ENCODE peak calls at places on chromosomes 6 and 20, in six cellular contexts. I, U, M, D, F and J are unnamed samples.

GRCh38 chr6:25138024-25138696 is 141.0 kb upstream of the CARMIL1 start:
- DNase-seq in U (peak), M (no peak), D (no peak), F (peak), I (peak), J (peak)

GRCh38 chr20:8244637-8245036 is 112.6 kb downstream of the PLCB1 start:
- DNase-seq in U (no peak), I (no peak), D (no peak), F (no peak), M (no peak), J (no peak)

GRCh38 chr6:148523051-148523450 is 180.4 kb downstream of the SASH1 start:
- DNase-seq in M (no peak), D (no peak), I (no peak), F (no peak), U (no peak), J (no peak)

GRCh38 chr20:56817780-56818675 is 188.9 kb downstream of the TFAP2C start:
- DNase-seq in U (no peak), D (peak), F (no peak), M (no peak), I (no peak), J (no peak)

GRCh38 chr20:63090052-63090451 is 83.3 kb upstream of the BHLHE23 start:
- DNase-seq in D (no peak), M (no peak), I (peak), F (no peak), U (no peak), J (no peak)

GRCh38 chr20:32072168-32072721 is 20.2 kb downstream of the HCK start:
- DNase-seq in I (no peak), F (no peak), U (no peak), M (no peak), D (no peak), J (no peak)

GRCh38 chr6:108844632-108845031 is 3.6 kb upstream of the ARMC2 start:
- DNase-seq in M (no peak), D (no peak), U (no peak), F (no peak), I (no peak), J (no peak)

GRCh38 chr20:24694157-24694726 is 224.8 kb downstream of the SYNDIG1 start:
- DNase-seq in U (no peak), F (no peak), I (peak), D (no peak), M (no peak), J (no peak)

GRCh38 chr20:17457064-17457463 is 74.1 kb downstream of the BFSP1 start:
- DNase-seq in I (no peak), U (no peak), F (no peak), D (no peak), M (no peak), J (no peak)

GRCh38 chr20:46368902-46369268 is 37.5 kb downstream of the ELMO2 start:
- DNase-seq in I (no peak), F (no peak), D (no peak), U (peak), M (no peak), J (no peak)

GRCh38 chr6:79089552-79090404 is 11.7 kb upstream of the PHIP start:
- DNase-seq in U (no peak), M (no peak), F (no peak), D (no peak), I (no peak), J (no peak)

GRCh38 chr6:11609324-11610071 is 71.9 kb downstream of the TMEM170B start:
- DNase-seq in I (no peak), D (peak), M (peak), U (no peak), F (no peak), J (no peak)

GRCh38 chr6:147081210-147081609 is 123.0 kb upstream of the STXBP5 start:
- DNase-seq in F (no peak), M (no peak), D (no peak), I (no peak), U (no peak), J (no peak)

GRCh38 chr6:170176621-170177382 is 114.1 kb downstream of the DLL1 start:
- DNase-seq in I (peak), M (peak), U (no peak), F (no peak), D (no peak), J (no peak)

GRCh38 chr20:47821481-47822100 is 36.3 kb upstream of the SULF2 start:
- DNase-seq in I (peak), F (no peak), M (no peak), D (no peak), U (no peak), J (no peak)

GRCh38 chr6:18536693-18537092 is 149.5 kb downstream of the RNF144B start:
- DNase-seq in U (no peak), D (no peak), M (no peak), F (no peak), I (no peak), J (no peak)

GRCh38 chr6:116680880-116681672 is at the start of gene KPNA5:
- DNase-seq in D (peak), U (peak), F (peak), M (peak), I (peak), J (peak)

GRCh38 chr20:38806855-38807655 is 1.6 kb downstream of the PPP1R16B start:
- DNase-seq in M (peak), D (peak), F (no peak), U (no peak), I (peak), J (peak)

GRCh38 chr6:46251583-46252339 is 81.0 kb upstream of the ENPP5 start:
- DNase-seq in U (no peak), F (no peak), I (no peak), M (no peak), D (no peak), J (no peak)

GRCh38 chr6:161038229-161039003 is 46.8 kb downstream of the MAP3K4 start:
- DNase-seq in D (no peak), F (no peak), I (no peak), U (no peak), M (no peak), J (peak)

GRCh38 chr20:59161626-59162170 is 1.9 kb upstream of the ZNF831 start:
- DNase-seq in F (no peak), M (no peak), U (no peak), D (no peak), I (no peak), J (no peak)

GRCh38 chr20:49888341-49889244 is 26.7 kb downstream of the SPATA2 start:
- DNase-seq in I (peak), M (no peak), D (peak), F (no peak), U (peak), J (peak)

GRCh38 chr20:63456429-63457284 is 15.8 kb downstream of the KCNQ2 start:
- DNase-seq in D (no peak), F (no peak), I (no peak), M (peak), U (no peak), J (no peak)

GRCh38 chr20:11790047-11790446 is 127.6 kb upstream of the BTBD3 start:
- DNase-seq in M (no peak), D (no peak), F (no peak), U (no peak), I (no peak), J (no peak)

GRCh38 chr6:62974452-62974851 is 236.8 kb upstream of the FKBP1C start:
- DNase-seq in I (no peak), F (no peak), M (no peak), D (no peak), U (no peak), J (no peak)

GRCh38 chr20:63465380-63466249 is 6.8 kb downstream of the KCNQ2 start:
- DNase-seq in F (no peak), I (no peak), D (no peak), M (peak), U (no peak), J (no peak)

GRCh38 chr20:22768266-22768665 is 183.9 kb upstream of the FOXA2 start:
- DNase-seq in D (no peak), M (no peak), I (no peak), U (no peak), F (no peak), J (no peak)

GRCh38 chr20:19433371-19434316 is 221.2 kb downstream of the SLC24A3 start:
- DNase-seq in D (no peak), F (no peak), M (no peak), I (no peak), U (no peak), J (no peak)

GRCh38 chr6:56804996-56805395 is 149.9 kb upstream of the BEND6 start:
- DNase-seq in F (no peak), M (no peak), D (no peak), I (no peak), U (no peak), J (no peak)

GRCh38 chr6:56766806-56767178 is 124.1 kb upstream of the DST start:
- DNase-seq in D (no peak), U (no peak), M (no peak), I (no peak), F (no peak), J (no peak)

GRCh38 chr20:2300002-2300401 is 4.2 kb downstream of the TGM3 start:
- DNase-seq in D (no peak), I (no peak), F (no peak), M (no peak), U (no peak), J (no peak)

GRCh38 chr20:33947709-33948295 is 45.9 kb upstream of the RALY start:
- DNase-seq in U (peak), I (no peak), F (peak), D (peak), M (no peak), J (peak)

GRCh38 chr6:72968704-72969103 is 256.6 kb downstream of the KHDC1L start:
- DNase-seq in U (no peak), D (no peak), I (no peak), F (no peak), M (no peak), J (no peak)

GRCh38 chr6:19845271-19846046 is 8.3 kb downstream of the ID4 start:
- DNase-seq in D (no peak), I (no peak), M (no peak), U (no peak), F (no peak), J (no peak)

GRCh38 chr6:110897433-110897832 is 22.8 kb downstream of the AMD1 start:
- DNase-seq in D (no peak), M (no peak), F (no peak), U (peak), I (no peak), J (no peak)
- TF ChIP-seq POLR2AphosphoS5 in D (no peak), M (no peak), F (peak), U (no peak), I (no peak), J (no peak)

GRCh38 chr6:106360410-106360988 is at the start of gene CRYBG1:
- DNase-seq in U (peak), M (peak), F (peak), I (peak), D (peak), J (peak)

GRCh38 chr6:106359989-106360409 is 518 bp upstream of the CRYBG1 start:
- DNase-seq in D (no peak), M (no peak), F (no peak), I (no peak), U (no peak), J (no peak)

GRCh38 chr6:106363401-106364138 is 3.1 kb downstream of the CRYBG1 start:
- DNase-seq in F (no peak), U (no peak), M (no peak), D (no peak), I (no peak), J (no peak)

GRCh38 chr6:106356382-106356781 is 4.1 kb upstream of the CRYBG1 start:
- DNase-seq in U (no peak), I (no peak), M (no peak), D (no peak), F (no peak), J (no peak)

DNA sequence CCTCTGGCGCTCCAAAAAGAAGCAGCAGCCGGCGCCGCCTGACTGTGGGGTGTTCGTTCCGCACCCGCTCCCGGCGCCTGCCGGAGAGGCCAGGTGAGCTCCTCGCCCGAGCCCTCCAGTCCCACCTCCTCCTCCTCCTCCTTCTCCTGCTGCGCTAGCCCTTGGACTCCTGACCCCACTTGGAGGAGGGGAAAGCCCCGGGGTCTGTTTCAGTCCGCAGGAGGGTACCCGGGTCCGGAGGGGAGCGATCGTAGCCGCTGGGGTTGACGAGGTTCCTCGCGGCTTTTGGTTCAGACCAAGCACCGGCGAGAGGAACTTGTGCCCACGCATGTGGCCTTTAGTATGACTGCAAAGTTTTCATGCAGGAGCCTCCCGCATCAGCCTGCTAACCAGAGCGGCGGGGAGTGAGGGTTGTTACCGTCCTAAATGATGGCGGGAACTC is 493 bp downstream of the CRYBG1 start:
- DNase-seq in I (peak), U (peak), M (no peak), F (peak), D (peak), J (peak)
- H3K4me3 ChIP-seq in I (peak), U (no peak), M (peak), F (peak), D (peak), J (peak)

GRCh38 chr6:142822882-142823578 is 121.9 kb downstream of the HIVEP2 start:
- DNase-seq in I (peak), M (no peak), F (no peak), D (peak), U (peak), J (no peak)
- TF ChIP-seq CTCF in I (peak), M (no peak), F (no peak), D (peak), U (peak), J (no peak)

GRCh38 chr6:3033652-3034051 is 34.0 kb downstream of the NQO2 start:
- DNase-seq in I (no peak), M (no peak), U (no peak), F (no peak), D (no peak), J (no peak)
- TF ChIP-seq POLR2AphosphoS5 in I (no peak), M (no peak), U (no peak), F (no peak), D (no peak), J (no peak)

DNA sequence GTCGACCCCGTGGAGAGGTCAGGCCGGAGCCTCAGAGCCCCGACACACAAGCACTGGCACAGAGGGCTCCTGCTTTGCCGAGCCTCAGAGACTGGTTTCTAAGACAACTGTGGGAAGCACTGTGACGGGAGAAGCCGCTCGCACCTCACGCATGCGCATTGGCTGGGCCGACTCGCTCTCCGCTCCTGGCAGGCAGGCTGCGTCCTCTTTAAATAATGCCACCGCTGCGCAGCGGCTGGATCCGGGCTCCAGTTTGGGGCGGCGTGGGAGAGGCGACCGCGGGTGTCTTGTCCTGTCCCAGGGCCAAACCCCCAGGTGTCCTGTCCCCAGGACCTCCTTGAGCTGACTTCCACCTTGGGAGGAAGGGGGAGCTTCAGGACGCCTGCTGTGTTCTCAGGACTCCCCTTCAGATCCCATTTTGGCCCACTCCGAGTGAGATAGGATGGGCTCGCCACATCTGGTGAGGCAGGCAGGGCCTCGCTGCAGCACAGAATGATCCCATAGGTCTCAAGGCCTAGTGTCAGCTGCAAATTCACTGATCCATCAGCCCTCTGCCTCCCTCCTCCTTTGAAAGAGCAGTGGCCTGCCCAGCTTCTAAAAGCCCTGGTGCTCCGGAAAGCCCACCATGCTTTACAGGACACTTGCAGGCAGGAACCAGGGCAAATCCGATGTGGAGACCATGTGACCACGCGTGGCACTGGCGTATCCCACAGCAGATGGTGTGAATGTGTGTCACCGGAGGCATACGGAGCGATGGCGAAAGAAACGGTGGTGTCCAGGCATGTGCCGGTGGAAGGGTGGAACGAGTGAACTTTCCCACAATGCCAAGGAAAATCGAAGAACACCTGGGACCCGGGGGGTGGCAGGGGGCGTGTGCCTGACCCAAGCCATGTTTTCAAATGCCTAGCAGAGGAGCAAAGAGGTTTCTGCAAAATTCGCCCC is 169.3 kb upstream of the ZNF337 start:
- DNase-seq in F (peak), D (peak), U (peak), M (peak), I (peak), J (peak)
- H3K4me3 ChIP-seq in F (no peak), D (peak), U (no peak), M (peak), I (no peak), J (peak)

GRCh38 chr6:140105857-140106256 is 731.4 kb upstream of the CITED2 start:
- DNase-seq in U (peak), D (peak), I (no peak), F (no peak), M (no peak), J (no peak)
- TF ChIP-seq CTCF in U (peak), D (peak), I (no peak), F (no peak), M (no peak), J (peak)